ENCODE peak calls at places on chromosomes 11 and 22, in eight cellular contexts. I is stimulated activated CD8-positive, alpha-beta memory T cell treated with anti-CD3 and anti-CD28 coated beads, Interleukin-4, amount 100 ng/mL, for 1 hour; K is RWPE1; F is activated T-helper 1 cell treated with anti-CD3 and anti-CD28 coated beads, Interleukin-12 subunit alpha, Interleukin-12 subunit beta, Interleukin-2, Interleukin-4 antibody, amounts not matched to agents 30 ng/mL and 10 ng/mL and 1 ng/mL, durations not matched to agents 14 hours and 24 hours and 36 hours; H is RCC 7860; X is WTC11; N is IMR-90; Y is epithelial cell of prostate. O is an unnamed sample.

GRCh38 chr11:36744375-36745168 is 146.5 kb upstream of the RAG2 start:
- DNase-seq in I (no peak), K (peak), F (peak), H (peak), X (peak), N (peak), Y (peak), O (peak)

GRCh38 chr11:130062030-130062429 is 7.7 kb upstream of the APLP2 start:
- DNase-seq in I (no peak), K (no peak), F (no peak), H (no peak), X (no peak), N (no peak), Y (no peak), O (no peak)

GRCh38 chr11:19822531-19822930 is 109.9 kb downstream of the NAV2 start:
- DNase-seq in I (no peak), K (no peak), F (no peak), H (no peak), X (no peak), N (no peak), Y (no peak), O (no peak)

GRCh38 chr11:126153999-126154398 is 57.5 kb downstream of the RPUSD4 start:
- DNase-seq in I (no peak), K (no peak), F (no peak), H (no peak), X (no peak), N (peak), Y (no peak), O (no peak)

GRCh38 chr11:46898396-46899095 is 19.8 kb downstream of the LRP4 start:
- DNase-seq in I (no peak), K (no peak), F (no peak), H (no peak), X (no peak), N (no peak), Y (no peak), O (no peak)

GRCh38 chr22:37232140-37232998 is 11.7 kb downstream of the RAC2 start:
- DNase-seq in I (no peak), K (no peak), F (no peak), H (no peak), X (no peak), N (no peak), Y (no peak), O (no peak)

GRCh38 chr22:49564666-49565515 is 262.8 kb downstream of the BRD1 start:
- DNase-seq in I (no peak), K (no peak), F (no peak), H (no peak), X (no peak), N (no peak), Y (no peak), O (no peak)

GRCh38 chr11:13259374-13259773 is 18.2 kb upstream of the BMAL1 start:
- DNase-seq in I (no peak), K (no peak), F (no peak), H (no peak), X (no peak), N (no peak), Y (no peak), O (no peak)

GRCh38 chr11:98616256-98616655 is 404.5 kb upstream of the CNTN5 start:
- DNase-seq in I (no peak), K (no peak), F (no peak), H (no peak), X (no peak), N (no peak), Y (no peak), O (no peak)

GRCh38 chr11:104073950-104074349 is 37.5 kb downstream of the DDI1 start:
- DNase-seq in I (no peak), K (peak), F (no peak), H (no peak), X (no peak), N (peak), Y (peak), O (peak)

GRCh38 chr11:29282088-29282487 is 734.7 kb downstream of the KCNA4 start:
- DNase-seq in I (no peak), K (peak), F (no peak), H (peak), X (no peak), N (peak), Y (peak), O (peak)

GRCh38 chr11:111918390-111919256 is at the start of gene C11orf52:
- DNase-seq in I (no peak), K (peak), F (no peak), H (no peak), X (peak), N (peak), Y (peak), O (peak)

GRCh38 chr11:122656631-122657101 is 1.1 kb downstream of the UBASH3B start:
- DNase-seq in I (no peak), K (peak), F (no peak), H (peak), X (peak), N (peak), Y (no peak), O (peak)

GRCh38 chr11:122202161-122202950 is 86.3 kb upstream of the BLID start:
- DNase-seq in I (no peak), K (no peak), F (no peak), H (no peak), X (peak), N (peak), Y (no peak), O (no peak)

GRCh38 chr11:93740031-93740801 is 1.1 kb downstream of the TAF1D start:
- DNase-seq in I (no peak), K (no peak), F (peak), H (peak), X (peak), N (peak), Y (peak), O (peak)

GRCh38 chr11:67644042-67644441 is 4.5 kb upstream of the TBX10 start:
- DNase-seq in I (no peak), K (peak), F (no peak), H (no peak), X (peak), N (no peak), Y (no peak), O (peak)

GRCh38 chr22:40030026-40030756 is 35.4 kb downstream of the FAM83F start:
- DNase-seq in I (no peak), K (no peak), F (no peak), H (no peak), X (no peak), N (no peak), Y (no peak), O (no peak)

GRCh38 chr22:17313591-17313990 is 55.7 kb upstream of the CECR2 start:
- DNase-seq in I (no peak), K (no peak), F (no peak), H (no peak), X (no peak), N (no peak), Y (no peak), O (no peak)

GRCh38 chr11:109426442-109426841 is 4.5 kb downstream of the C11orf87 start:
- DNase-seq in I (no peak), K (no peak), F (no peak), H (no peak), X (no peak), N (no peak), Y (peak), O (no peak)

GRCh38 chr11:122367809-122368231 is 251.8 kb upstream of the BLID start:
- DNase-seq in I (no peak), K (peak), F (no peak), H (no peak), X (no peak), N (peak), Y (no peak), O (peak)

GRCh38 chr11:91904792-91905785 is 319.5 kb upstream of the FAT3 start:
- DNase-seq in I (no peak), K (no peak), F (no peak), H (no peak), X (no peak), N (no peak), Y (no peak), O (no peak)

O was measured in foreskin keratinocyte.